ENCODE peak calls at places on chromosomes 12 and 14, in eight cellular contexts. G is left ventricle myocardium inferior, I is suprapubic skin, F is fibroblast of pulmonary artery, J is tibial artery, L is astrocyte of the spinal cord, D is ovary, Q is HCT116. K is an unnamed sample.

GRCh38 chr12:67430708-67431335 is 161.7 kb downstream of the CAND1 start:
- DNase-seq in G (peak; percentile 74), I (no peak), L (no peak), F (peak; percentile 50), Q (no peak), J (peak; percentile 77), D (peak; percentile 70), K (peak; percentile 77)

GRCh38 chr12:75766263-75767160 is 255.1 kb upstream of the KRR1 start:
- DNase-seq in I (no peak), J (no peak), G (no peak), L (peak; percentile 83), D (no peak), Q (peak; percentile 88), F (peak; percentile 39), K (no peak)

GRCh38 chr12:14394317-14395058 is 29.0 kb downstream of the ATF7IP start:
- DNase-seq in F (peak; percentile 84), D (no peak), J (no peak), I (no peak), G (no peak), L (peak; percentile 93), Q (peak; percentile 79), K (no peak)

GRCh38 chr14:54837508-54838149 is 65.0 kb downstream of the GCH1 start:
- DNase-seq in L (no peak), Q (no peak), F (no peak), I (no peak), G (no peak), J (no peak), D (no peak), K (no peak)

GRCh38 chr12:11719678-11720099 is 70.2 kb downstream of the ETV6 start:
- DNase-seq in J (peak; percentile 77), I (no peak), D (no peak), F (peak; percentile 91), L (peak; percentile 94), G (peak; percentile 28), Q (no peak), K (peak; percentile 31)

GRCh38 chr12:56878010-56878339 is 56.2 kb downstream of the SDR9C7 start:
- DNase-seq in G (no peak), Q (no peak), L (no peak), D (no peak), J (no peak), F (peak; percentile 37), I (no peak), K (no peak)

GRCh38 chr12:1651946-1652345 is 22.9 kb downstream of the WNT5B start:
- DNase-seq in L (no peak), I (no peak), G (no peak), D (no peak), F (no peak), Q (no peak), J (no peak), K (no peak)

GRCh38 chr14:64509036-64509435 is 4.5 kb downstream of the ZBTB1 start:
- DNase-seq in Q (no peak), G (no peak), J (no peak), L (no peak), I (no peak), F (no peak), D (no peak), K (no peak)

GRCh38 chr12:98401427-98401826 is 114.0 kb upstream of the TMPO start:
- DNase-seq in F (no peak), L (peak; percentile 12), Q (no peak), J (no peak), G (no peak), D (no peak), I (no peak), K (no peak)

GRCh38 chr12:88141774-88142609 is at the start of the genes CEP290 and TMTC3:
- DNase-seq in D (peak; percentile 94), I (peak; percentile 96), F (peak; percentile 100), G (peak; percentile 93), L (peak; percentile 100), Q (peak; percentile 99), J (peak; percentile 98), K (peak; percentile 98)

GRCh38 chr14:96126339-96126770 is 78.3 kb upstream of the BDKRB2 start:
- DNase-seq in G (no peak), J (no peak), F (no peak), D (no peak), I (no peak), L (no peak), Q (no peak), K (no peak)

GRCh38 chr12:42469355-42470006 is 120.1 kb downstream of the PRICKLE1 start:
- DNase-seq in L (no peak), F (no peak), Q (no peak), G (no peak), J (no peak), D (no peak), I (no peak), K (no peak)

GRCh38 chr12:1835178-1836131 is 15.1 kb downstream of the LRTM2 start:
- DNase-seq in F (no peak), D (no peak), J (no peak), L (no peak), I (no peak), G (no peak), Q (no peak), K (no peak)

GRCh38 chr12:121792607-121793500 is 634 bp downstream of the RHOF start:
- DNase-seq in F (no peak), L (no peak), I (no peak), Q (no peak), J (no peak), D (peak; percentile 67), G (peak; percentile 54), K (peak; percentile 68)

GRCh38 chr12:57109207-57110160 is 1.7 kb downstream of the STAT6 start:
- DNase-seq in Q (no peak), I (no peak), F (no peak), J (no peak), D (no peak), G (no peak), L (no peak), K (no peak)

GRCh38 chr12:126668961-126669360 is 1598.0 kb upstream of the TMEM132C start:
- DNase-seq in D (no peak), G (no peak), L (peak; percentile 90), Q (no peak), I (no peak), F (peak; percentile 69), J (no peak), K (no peak)

GRCh38 chr12:123916729-123917128 is 55.9 kb downstream of the CCDC92 start:
- DNase-seq in G (no peak), F (no peak), L (no peak), J (no peak), D (no peak), I (no peak), Q (no peak), K (no peak)

GRCh38 chr12:27635349-27635972 is 60.8 kb upstream of the REP15 start:
- DNase-seq in G (no peak), Q (peak; percentile 44), F (peak; percentile 78), J (no peak), D (no peak), L (peak; percentile 67), I (no peak), K (no peak)

GRCh38 chr14:59819446-59820088 is 51.0 kb downstream of the RTN1 start:
- DNase-seq in G (no peak), L (no peak), I (no peak), F (no peak), J (no peak), D (no peak), Q (no peak), K (no peak)

GRCh38 chr12:91177380-91177779 is 5.2 kb downstream of the DCN start:
- DNase-seq in J (no peak), G (no peak), L (peak; percentile 10), F (no peak), I (no peak), Q (no peak), D (no peak), K (no peak)
- H3K4me3 ChIP-seq in J (peak overlapping the region; percentile 37), G (peak overlapping the region; percentile 56), L (no peak overlapping the region), F (peak overlapping the region; percentile 72), I (peak overlapping the region; percentile 43), Q (no peak overlapping the region), D (peak overlapping the region; percentile 50), K (peak overlapping the region; percentile 52)

GRCh38 chr14:69612759-69613145 is 1.4 kb downstream of the SUSD6 start:
- DNase-seq in F (no peak), Q (peak; percentile 7), D (no peak), I (no peak), J (no peak), G (no peak), L (peak; percentile 36), K (no peak)
- TF ChIP-seq CTCF in F (peak; percentile 30), Q (peak; percentile 4), D (no peak), I (no peak), J (no peak), G (peak; percentile 26), L (peak; percentile 20), K (peak; percentile 31)

GRCh38 chr14:69269381-69269780 is 9.4 kb downstream of the GALNT16 start:
- DNase-seq in L (no peak), F (no peak), I (no peak), J (no peak), G (no peak), Q (no peak), D (no peak), K (no peak)

GRCh38 chr14:69275331-69275730 is 15.4 kb downstream of the GALNT16 start:
- DNase-seq in L (no peak), I (no peak), G (no peak), Q (no peak), D (no peak), F (no peak), J (no peak), K (no peak)

GRCh38 chr14:69270795-69271708 is 11.1 kb downstream of the GALNT16 start:
- DNase-seq in Q (no peak), J (peak; percentile 61), F (no peak), L (peak; percentile 42), D (no peak), I (no peak), G (peak; percentile 37), K (peak; percentile 51)

GRCh38 chr14:69270097-69270496 is 10.1 kb downstream of the GALNT16 start:
- DNase-seq in Q (no peak), I (no peak), J (peak; percentile 57), F (no peak), G (no peak), L (no peak), D (no peak), K (no peak)

DNA sequence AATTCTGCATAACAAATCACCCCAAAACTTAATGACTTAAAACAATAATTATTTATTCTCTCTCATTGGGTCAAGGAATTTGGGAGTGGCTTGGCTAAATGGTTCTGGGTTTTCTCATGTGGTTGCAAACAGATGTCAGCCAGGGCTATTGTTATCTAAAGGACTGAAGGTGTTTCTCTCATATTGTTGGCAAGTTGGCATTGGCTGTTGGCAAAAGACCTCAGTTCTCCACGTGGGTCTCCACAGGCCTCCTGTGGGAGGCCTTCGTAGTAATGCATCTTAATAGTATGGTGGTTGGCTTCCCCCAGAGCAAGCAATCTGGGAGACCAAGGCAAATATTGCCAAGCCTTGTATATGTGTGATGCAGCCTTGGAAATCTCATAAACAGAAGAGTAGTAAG is 14.4 kb downstream of the GALNT16 start:
- DNase-seq in J (peak; percentile 7), L (no peak), I (no peak), D (no peak), Q (no peak), G (no peak), F (no peak), K (no peak)
- H3K4me3 ChIP-seq in J (no peak overlapping the region), L (no peak overlapping the region), I (no peak overlapping the region), D (no peak overlapping the region), Q (no peak overlapping the region), G (no peak overlapping the region), F (no peak overlapping the region), K (no peak overlapping the region)

DNA sequence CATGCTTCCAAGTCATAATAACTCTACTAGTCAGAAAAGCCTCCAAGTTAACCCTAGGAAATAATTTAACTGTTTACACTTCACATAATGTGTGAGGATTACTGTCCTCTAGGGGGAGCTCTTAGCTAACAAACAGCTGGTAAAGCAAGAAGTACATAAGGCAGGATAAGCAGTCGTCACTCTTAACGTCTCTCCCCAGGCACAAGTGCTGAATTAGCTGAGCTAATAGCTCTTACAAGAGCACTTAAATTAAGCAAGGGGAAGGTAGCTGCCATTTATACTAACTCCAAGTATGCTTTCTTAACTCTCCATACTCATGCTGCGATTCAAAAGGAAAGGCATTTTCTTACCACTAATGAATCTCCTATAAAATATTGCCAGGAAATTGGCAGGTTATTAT is 79.3 kb upstream of the TSPAN11 start:
- DNase-seq in L (peak; percentile 68), J (no peak), D (no peak), F (peak; percentile 81), I (no peak), G (no peak), Q (peak; percentile 62), K (no peak)
- TF ChIP-seq CTCF in L (peak; percentile 66), J (peak; percentile 52), D (no peak), F (peak; percentile 69), I (peak; percentile 58), G (peak; percentile 75), Q (peak; percentile 78), K (peak; percentile 71)